ENCODE peak calls at places on chromosomes 1 and 21, in five cellular contexts. F is stromal cell of bone marrow, K is NCI-H460, N is pulmonary artery endothelial cell, X is DMS153. U is an unnamed sample.

GRCh38 chr1:7335224-7335879 is 435.7 kb upstream of the VAMP3 start:
- DNase-seq in F (no peak), X (no peak), K (no peak), N (no peak), U (no peak)

GRCh38 chr1:90387825-90388224 is 329.3 kb downstream of the BARHL2 start:
- DNase-seq in X (no peak), K (no peak), N (no peak), F (no peak), U (no peak)

GRCh38 chr1:97621955-97622354 is 298.9 kb downstream of the DPYD start:
- DNase-seq in X (no peak), F (no peak), N (no peak), K (no peak), U (no peak)

GRCh38 chr1:31760422-31760900 is 3.7 kb downstream of the ADGRB2 start:
- DNase-seq in K (no peak), F (no peak), N (no peak), X (peak), U (no peak)

GRCh38 chr21:45347712-45348477 is 57.1 kb upstream of the COL18A1 start:
- DNase-seq in F (no peak), K (no peak), X (no peak), N (no peak), U (no peak)

GRCh38 chr1:115764541-115764940 is 4.0 kb downstream of the CASQ2 start:
- DNase-seq in N (no peak), K (peak), X (peak), F (peak), U (no peak)

GRCh38 chr1:47901001-47901575 is 96.1 kb downstream of the TRABD2B start:
- DNase-seq in K (no peak), F (no peak), X (peak), N (no peak), U (no peak)

GRCh38 chr1:199394856-199395255 is 632.7 kb upstream of the NR5A2 start:
- DNase-seq in X (no peak), F (no peak), K (peak), N (no peak), U (no peak)

GRCh38 chr1:220300442-220301121 is 28.3 kb upstream of the RAB3GAP2 start:
- DNase-seq in X (peak), K (peak), N (peak), F (peak), U (peak)

GRCh38 chr21:38879912-38880577 is 74.3 kb downstream of the ETS2 start:
- DNase-seq in X (no peak), N (no peak), K (no peak), F (no peak), U (no peak)

GRCh38 chr21:33650929-33651505 is 8.7 kb downstream of the ITSN1 start:
- DNase-seq in N (no peak), F (no peak), K (no peak), X (no peak), U (no peak)

GRCh38 chr1:42937836-42938595 is 20.7 kb downstream of the SLC2A1 start:
- DNase-seq in K (no peak), X (no peak), N (no peak), F (no peak), U (no peak)

GRCh38 chr21:35358008-35358407 is 308.9 kb upstream of the RUNX1 start:
- DNase-seq in X (no peak), K (no peak), F (no peak), N (no peak), U (no peak)

GRCh38 chr1:233543338-233544255 is 70.3 kb upstream of the KCNK1 start:
- DNase-seq in F (peak), X (no peak), K (peak), N (no peak), U (peak)

GRCh38 chr1:227152525-227152924 is 165.8 kb downstream of the CDC42BPA start:
- DNase-seq in K (no peak), N (no peak), F (no peak), X (no peak), U (no peak)

GRCh38 chr21:26506951-26507350 is 66.1 kb downstream of the CYYR1 start:
- DNase-seq in X (no peak), N (no peak), F (peak), K (peak), U (peak)

GRCh38 chr1:161198206-161198876 is 513 bp downstream of the ADAMTS4 start:
- DNase-seq in F (no peak), N (no peak), X (peak), K (no peak), U (no peak)

GRCh38 chr1:90925928-90926869 is 95.6 kb downstream of the ZNF644 start:
- DNase-seq in F (peak), X (no peak), N (no peak), K (no peak), U (peak)

GRCh38 chr21:36534656-36535055 is 54.7 kb upstream of the CLDN14 start:
- DNase-seq in N (no peak), X (no peak), K (no peak), F (no peak), U (no peak)

GRCh38 chr1:51998701-51999100 is 8.2 kb upstream of the RAB3B start:
- DNase-seq in F (no peak), X (no peak), N (no peak), K (no peak), U (no peak)

U was measured in skeletal muscle cell.